ENCODE peak calls at places on chromosomes 12 and 14, in six cellular contexts. S, C, U, R, G and H are unnamed samples.

GRCh38 chr14:22300646-22301045 is 288.4 kb downstream of the DAD1 start:
- DNase-seq in S (no peak), C (no peak), U (no peak), R (no peak), G (no peak), H (no peak)

GRCh38 chr14:104974146-104974541 is 4.0 kb downstream of the AHNAK2 start:
- DNase-seq in S (no peak), C (no peak), U (no peak), R (no peak), G (no peak), H (no peak)

GRCh38 chr12:49674318-49674985 is 32.8 kb downstream of the FMNL3 start:
- DNase-seq in S (no peak), C (no peak), U (no peak), R (no peak), G (no peak), H (no peak)

GRCh38 chr12:12788675-12789368 is 3.4 kb downstream of the APOLD1 start:
- DNase-seq in S (peak), C (peak), U (peak), R (peak), G (no peak), H (peak)

GRCh38 chr12:124396544-124397398 is 101.9 kb downstream of the RFLNA start:
- DNase-seq in S (no peak), C (no peak), U (no peak), R (no peak), G (no peak), H (no peak)

GRCh38 chr12:104736307-104736706 is 221.8 kb downstream of the SLC41A2 start:
- DNase-seq in S (peak), C (no peak), U (no peak), R (no peak), G (peak), H (no peak)

GRCh38 chr12:127238061-127238460 is 1028.9 kb upstream of the TMEM132C start:
- DNase-seq in S (no peak), C (no peak), U (no peak), R (no peak), G (no peak), H (no peak)

GRCh38 chr14:73833530-73834257 is 17.9 kb upstream of the PTGR2 start:
- DNase-seq in S (peak), C (no peak), U (no peak), R (no peak), G (no peak), H (no peak)

GRCh38 chr12:4947297-4947696 is 37.6 kb downstream of the KCNA1 start:
- DNase-seq in S (no peak), C (no peak), U (no peak), R (no peak), G (no peak), H (no peak)

GRCh38 chr14:35331605-35332516 is 39.7 kb downstream of the PSMA6 start:
- DNase-seq in S (peak), C (no peak), U (no peak), R (no peak), G (no peak), H (no peak)

GRCh38 chr12:4435537-4435936 is 10.1 kb downstream of the FGF6 start:
- DNase-seq in S (no peak), C (no peak), U (no peak), R (no peak), G (no peak), H (no peak)

GRCh38 chr14:101185081-101185835 is 281.7 kb upstream of the RTL1 start:
- DNase-seq in S (no peak), C (no peak), U (no peak), R (no peak), G (no peak), H (no peak)

GRCh38 chr12:131872154-131873046 is 22.0 kb upstream of the ULK1 start:
- DNase-seq in S (no peak), C (no peak), U (no peak), R (no peak), G (peak), H (no peak)

GRCh38 chr14:32009636-32010560 is 67.2 kb upstream of the ARHGAP5 start:
- DNase-seq in S (no peak), C (no peak), U (no peak), R (no peak), G (no peak), H (no peak)

GRCh38 chr14:96267336-96267735 is 11.3 kb downstream of the BDKRB1 start:
- DNase-seq in S (peak), C (no peak), U (no peak), R (no peak), G (peak), H (no peak)

GRCh38 chr12:851913-852312 is 97.6 kb downstream of the RAD52 start:
- DNase-seq in S (no peak), C (no peak), U (no peak), R (no peak), G (peak), H (no peak)

GRCh38 chr12:125185740-125186470 is 120.7 kb downstream of the AACS start:
- DNase-seq in S (peak), C (peak), U (peak), R (peak), G (peak), H (peak)

GRCh38 chr14:89947344-89947743 is 7.2 kb downstream of the EFCAB11 start:
- DNase-seq in S (no peak), C (no peak), U (no peak), R (no peak), G (no peak), H (no peak)

GRCh38 chr12:50825372-50825838 is 17.3 kb upstream of the TMPRSS12 start:
- DNase-seq in S (peak), C (no peak), U (no peak), R (peak), G (peak), H (peak)

GRCh38 chr12:26119391-26119981 is 5.4 kb downstream of the BHLHE41 start:
- DNase-seq in S (no peak), C (peak), U (no peak), R (peak), G (no peak), H (peak)

GRCh38 chr14:74856366-74856765 is 19.6 kb downstream of the PROX2 start:
- DNase-seq in S (no peak), C (no peak), U (no peak), R (no peak), G (no peak), H (no peak)

GRCh38 chr14:100779691-100780080 is 46.2 kb upstream of the MEG3 start:
- DNase-seq in S (no peak), C (no peak), U (no peak), R (no peak), G (no peak), H (no peak)

GRCh38 chr14:59362533-59362932 is 102.6 kb downstream of the GPR135 start:
- DNase-seq in S (no peak), C (no peak), U (no peak), R (no peak), G (no peak), H (no peak)

GRCh38 chr14:22112004-22112403 is 438.4 kb upstream of the OR4E1 start:
- DNase-seq in S (no peak), C (no peak), U (no peak), R (peak), G (no peak), H (peak)

GRCh38 chr12:94186461-94187237 is 38.3 kb downstream of the PLXNC1 start:
- DNase-seq in S (peak), C (no peak), U (peak), R (no peak), G (peak), H (no peak)

GRCh38 chr12:32515137-32515860 is 115.9 kb downstream of the FGD4 start:
- DNase-seq in S (no peak), C (no peak), U (no peak), R (no peak), G (no peak), H (no peak)

GRCh38 chr14:101908795-101909194 is 55.6 kb upstream of the DYNC1H1 start:
- DNase-seq in S (no peak), C (no peak), U (no peak), R (no peak), G (no peak), H (no peak)